ENCODE peak calls at places on chromosomes 7 and 10, in eight cellular contexts. K is stimulated activated CD8-positive, alpha-beta memory T cell treated with anti-CD3 and anti-CD28 coated beads, Interleukin-15, amount 100 ng/mL, for 24 hours; N is COR-L47; J is amniotic stem cell; H is Right ventricle myocardium superior; X is iPS-NIHi11; L is hypothalamus; Q is Caco-2. I is an unnamed sample.

GRCh38 chr10:113480828-113481502 is 71.9 kb upstream of the HABP2 start:
- DNase-seq in L (no peak), J (no peak), Q (no peak), K (no peak), X (no peak), N (no peak), H (no peak), I (peak)

GRCh38 chr7:15015545-15016314 is 113.2 kb upstream of the DGKB start:
- DNase-seq in Q (peak), L (no peak), K (no peak), H (no peak), X (peak), J (peak), N (peak), I (peak)

GRCh38 chr7:142196066-142196840 is 61.6 kb downstream of the PRSS58 start:
- DNase-seq in H (no peak), L (no peak), K (no peak), N (no peak), J (no peak), X (no peak), Q (no peak), I (no peak)

GRCh38 chr7:39946693-39947092 is 3.4 kb upstream of the CDK13 start:
- DNase-seq in X (peak), H (no peak), N (no peak), J (no peak), K (no peak), L (no peak), Q (no peak), I (no peak)

GRCh38 chr10:89207181-89207800 is at the start of gene CH25H:
- DNase-seq in N (peak), Q (peak), J (peak), X (peak), L (no peak), K (no peak), H (peak), I (no peak)

GRCh38 chr10:88374392-88375145 is 208.5 kb downstream of the RNLS start:
- DNase-seq in K (no peak), N (no peak), J (no peak), Q (no peak), L (no peak), H (no peak), X (no peak), I (no peak)

GRCh38 chr10:80945267-80945880 is 407.7 kb downstream of the SH2D4B start:
- DNase-seq in J (no peak), H (no peak), X (peak), K (no peak), N (no peak), L (no peak), Q (no peak), I (no peak)

GRCh38 chr7:43906327-43907010 is at the start of gene URGCP:
- DNase-seq in L (no peak), N (peak), Q (peak), X (peak), J (peak), H (peak), K (peak), I (peak)

GRCh38 chr7:134995239-134996096 is 9.2 kb downstream of the AGBL3 start:
- DNase-seq in K (no peak), H (no peak), Q (no peak), N (no peak), X (no peak), J (no peak), L (no peak), I (no peak)

GRCh38 chr10:1102392-1102791 is 46.2 kb downstream of the WDR37 start:
- DNase-seq in L (no peak), Q (peak), N (no peak), K (no peak), J (no peak), H (no peak), X (no peak), I (no peak)

GRCh38 chr7:114652041-114652440 is 237.4 kb downstream of the FOXP2 start:
- DNase-seq in K (no peak), N (no peak), X (no peak), H (no peak), L (no peak), J (no peak), Q (no peak), I (no peak)

GRCh38 chr7:134212576-134213546 is 85.7 kb downstream of the LRGUK start:
- DNase-seq in L (no peak), H (no peak), Q (no peak), N (no peak), X (no peak), J (no peak), K (no peak), I (no peak)

GRCh38 chr10:4191894-4192293 is 406.9 kb upstream of the KLF6 start:
- DNase-seq in K (no peak), J (no peak), Q (no peak), L (no peak), N (no peak), X (no peak), H (no peak), I (no peak)

GRCh38 chr7:20275637-20276036 is 55.1 kb upstream of the ITGB8 start:
- DNase-seq in H (no peak), Q (no peak), X (no peak), L (no peak), J (no peak), K (no peak), N (no peak), I (no peak)

GRCh38 chr7:1120791-1121190 is 32.9 kb downstream of the GPER1 start:
- DNase-seq in L (no peak), Q (peak), X (no peak), J (no peak), H (peak), N (no peak), K (no peak), I (no peak)

GRCh38 chr10:6486280-6486679 is 93.8 kb downstream of the PRKCQ start:
- DNase-seq in H (no peak), N (no peak), Q (no peak), J (no peak), K (no peak), X (no peak), L (no peak), I (no peak)

GRCh38 chr10:123970207-123970926 is 78.8 kb upstream of the CPXM2 start:
- DNase-seq in N (no peak), Q (no peak), J (no peak), X (peak), L (no peak), H (no peak), K (no peak), I (no peak)

GRCh38 chr7:156892086-156892800 is 740 bp downstream of the LMBR1 start:
- DNase-seq in K (peak), Q (peak), H (peak), N (peak), X (peak), J (no peak), L (no peak), I (peak)

GRCh38 chr7:11448319-11448718 is 383.7 kb downstream of the THSD7A start:
- DNase-seq in L (no peak), N (no peak), J (no peak), K (no peak), H (no peak), X (no peak), Q (no peak), I (no peak)

GRCh38 chr7:131859162-131859821 is 302.9 kb upstream of the PODXL start:
- DNase-seq in K (peak), X (peak), L (peak), N (peak), H (peak), Q (peak), J (peak), I (peak)

GRCh38 chr10:95505084-95505610 is 56.0 kb downstream of the SORBS1 start:
- DNase-seq in L (no peak), N (no peak), H (no peak), Q (no peak), J (no peak), K (no peak), X (no peak), I (no peak)

GRCh38 chr7:112157072-112157471 is 49.1 kb downstream of the DOCK4 start:
- DNase-seq in L (no peak), X (no peak), Q (no peak), N (no peak), J (no peak), K (no peak), H (no peak), I (no peak)

GRCh38 chr7:15370441-15370840 is 191.4 kb downstream of the AGMO start:
- DNase-seq in N (no peak), J (no peak), K (no peak), Q (no peak), H (no peak), L (no peak), X (no peak), I (no peak)

GRCh38 chr7:149872419-149873073 is 1.2 kb upstream of the ATP6V0E2 start:
- DNase-seq in X (peak), J (peak), L (peak), K (no peak), N (peak), H (peak), Q (peak), I (peak)

GRCh38 chr10:14358886-14359573 is 28.3 kb upstream of the FRMD4A start:
- DNase-seq in N (peak), X (no peak), L (no peak), K (no peak), H (no peak), Q (no peak), J (no peak), I (no peak)

GRCh38 chr10:14460447-14460846 is 129.7 kb upstream of the FRMD4A start:
- DNase-seq in X (no peak), L (no peak), J (no peak), K (no peak), H (no peak), N (no peak), Q (no peak), I (no peak)

GRCh38 chr10:112951349-112952281 is 1.6 kb downstream of the TCF7L2 start:
- DNase-seq in Q (peak), J (no peak), N (no peak), K (no peak), X (no peak), L (peak), H (peak), I (peak)

GRCh38 chr7:55593515-55594318 is 21.4 kb upstream of the VOPP1 start:
- DNase-seq in X (peak), K (peak), J (no peak), H (peak), N (peak), L (no peak), Q (peak), I (peak)

GRCh38 chr10:132541601-132542011 is 4.0 kb downstream of the INPP5A start:
- DNase-seq in H (no peak), Q (no peak), X (no peak), J (no peak), L (no peak), N (no peak), K (no peak), I (no peak)

GRCh38 chr7:107614425-107614824 is 34.4 kb downstream of the BCAP29 start:
- DNase-seq in L (no peak), N (no peak), J (no peak), H (no peak), Q (no peak), X (no peak), K (no peak), I (no peak)

GRCh38 chr10:90461437-90462155 is 396.2 kb downstream of the HTR7 start:
- DNase-seq in N (no peak), K (no peak), H (no peak), J (no peak), Q (no peak), X (no peak), L (no peak), I (no peak)

GRCh38 chr7:95780665-95781064 is 8.3 kb downstream of the DYNC1I1 start:
- DNase-seq in X (no peak), J (no peak), L (no peak), Q (no peak), H (no peak), K (no peak), N (no peak), I (no peak)

GRCh38 chr7:17663056-17663675 is 277.1 kb downstream of the SNX13 start:
- DNase-seq in X (no peak), K (no peak), J (peak), Q (no peak), N (no peak), H (no peak), L (no peak), I (no peak)

I was measured in HuH-7.5.